ENCODE peak calls at places on chromosomes 12 and 14, in six cellular contexts. C is HFF-Myc, E is ovary, F is fibroblast of villous mesenchyme, U is WTC11, V is endothelial cell. R is an unnamed sample.

GRCh38 chr12:4911316-4911994 is 1.8 kb downstream of the KCNA1 start:
- DNase-seq in V (no peak), E (no peak), U (peak), F (no peak), C (no peak), R (no peak)

GRCh38 chr12:113136128-113136989 is 798 bp upstream of the RASAL1 start:
- DNase-seq in C (no peak), F (no peak), V (no peak), U (peak), E (no peak), R (no peak)

GRCh38 chr14:65206448-65207096 is 104.3 kb upstream of the MAX start:
- DNase-seq in C (no peak), E (no peak), F (peak), U (no peak), V (no peak), R (no peak)

GRCh38 chr14:75518625-75519024 is 3.6 kb upstream of the BATF start:
- DNase-seq in V (peak), E (no peak), C (no peak), U (peak), F (peak), R (no peak)

GRCh38 chr14:104597576-104597975 is 7.0 kb downstream of the TMEM179 start:
- DNase-seq in F (no peak), V (no peak), C (no peak), E (no peak), U (no peak), R (no peak)

GRCh38 chr12:12590961-12591360 is 20.7 kb upstream of the CREBL2 start:
- DNase-seq in E (no peak), V (no peak), C (no peak), F (no peak), U (no peak), R (no peak)

GRCh38 chr12:112185093-112185923 is 59.9 kb downstream of the TRAFD1 start:
- DNase-seq in E (no peak), F (no peak), C (no peak), V (no peak), U (no peak), R (no peak)

GRCh38 chr12:91958816-91959215 is 186.8 kb downstream of the BTG1 start:
- DNase-seq in V (no peak), F (peak), C (peak), E (no peak), U (no peak), R (no peak)

GRCh38 chr12:32131666-32132065 is 25.0 kb downstream of the BICD1 start:
- DNase-seq in C (no peak), F (no peak), E (no peak), U (no peak), V (no peak), R (no peak)

GRCh38 chr14:104746951-104747481 is 5.9 kb upstream of the SIVA1 start:
- DNase-seq in C (no peak), U (no peak), E (no peak), V (no peak), F (peak), R (no peak)

DNA sequence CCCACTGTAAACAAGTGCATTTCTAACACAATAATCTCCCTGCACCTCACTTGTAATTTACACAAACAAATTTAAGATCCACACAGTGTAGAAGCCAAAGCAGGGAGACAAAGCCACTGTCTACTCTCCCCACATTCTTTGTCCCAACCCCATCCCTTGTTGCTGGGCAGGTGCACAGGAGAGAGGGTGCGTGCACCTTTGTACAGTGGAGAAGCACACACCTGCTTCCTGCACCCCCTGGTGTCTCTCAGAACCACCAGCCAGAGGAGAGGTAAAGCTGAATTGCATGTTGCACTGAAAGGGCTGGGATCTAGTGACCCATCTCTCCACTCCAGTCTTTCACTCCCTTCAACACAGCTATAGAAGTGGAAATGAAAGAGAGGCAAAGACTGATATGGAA is 51.4 kb upstream of the IFNG-AS1 start:
- DNase-seq in F (no peak), C (no peak), V (no peak), U (no peak), E (no peak), R (no peak)
- TF ChIP-seq CTCF in F (no peak), C (no peak), V (no peak), U (no peak), E (no peak), R (no peak)

DNA sequence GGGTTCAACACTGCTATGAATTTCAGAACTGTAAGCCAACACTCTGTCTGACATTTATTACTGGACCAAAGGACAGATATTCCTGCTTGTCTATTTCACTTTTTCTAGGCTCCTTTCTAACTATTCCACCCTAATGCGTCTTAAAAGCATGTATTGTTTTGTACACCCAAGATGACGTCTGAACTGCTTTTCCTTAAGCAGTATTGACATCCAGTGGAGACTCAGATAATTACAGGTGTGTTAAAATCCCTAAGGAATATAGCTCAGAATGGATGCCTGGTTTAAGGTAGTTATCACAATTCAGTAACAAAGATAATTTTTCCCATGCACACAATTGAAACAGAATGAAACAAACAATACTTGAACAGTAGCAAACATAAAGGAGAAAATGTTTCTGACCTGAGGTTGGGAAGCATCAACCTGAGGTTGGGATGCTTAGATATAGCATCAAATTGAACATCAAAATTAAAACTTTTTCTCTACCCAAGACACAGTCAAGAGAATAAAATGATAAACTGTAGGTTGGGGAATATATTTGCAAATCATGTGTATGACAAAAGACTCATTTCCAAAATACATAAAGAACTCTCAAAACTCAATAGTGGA is 93.7 kb upstream of the PTPRR start:
- DNase-seq in E (no peak), F (peak), U (no peak), C (no peak), V (no peak), R (no peak)
- TF ChIP-seq CTCF in E (peak), F (peak), U (no peak), C (no peak), V (peak), R (peak)

DNA sequence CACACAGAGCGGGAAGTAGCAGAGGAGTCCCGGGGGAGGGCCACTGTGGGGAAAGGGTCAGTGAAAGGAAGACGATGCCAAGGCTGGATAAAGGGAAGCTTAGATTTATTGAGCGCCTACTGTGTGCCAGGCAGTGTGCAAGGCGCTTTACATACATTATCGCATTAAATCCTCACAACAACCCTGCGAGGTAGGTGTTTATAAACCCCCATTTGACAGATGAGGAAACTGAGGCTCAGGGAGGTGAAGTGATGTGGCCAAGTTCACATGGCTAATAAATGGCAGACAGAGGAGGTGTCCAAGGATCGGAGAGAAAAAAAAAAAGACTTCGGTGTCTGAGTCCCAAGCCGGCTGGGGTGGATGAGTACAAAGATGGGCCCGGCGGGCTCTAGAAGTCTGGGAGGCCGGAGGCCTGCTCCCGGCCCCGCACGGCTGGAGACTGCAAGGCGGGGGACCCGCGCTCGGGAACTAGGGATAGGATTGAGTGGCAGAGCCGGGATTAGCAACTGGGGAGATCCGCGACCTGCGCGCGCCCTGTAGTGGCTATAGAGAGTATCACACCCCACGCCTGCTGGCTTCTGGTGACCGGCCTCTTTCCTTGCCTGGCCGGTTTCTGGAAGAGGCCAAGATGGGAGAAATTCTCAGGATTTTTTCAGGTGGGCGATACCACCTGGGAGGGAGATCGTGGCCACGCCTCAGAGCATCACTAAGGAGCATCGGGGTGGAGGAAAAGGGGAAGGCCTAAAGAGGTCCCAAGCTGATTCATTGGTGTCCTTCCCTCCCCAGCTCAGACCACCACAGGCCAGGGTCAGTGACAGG is 3.9 kb downstream of the DDN start:
- DNase-seq in V (peak), E (peak), C (no peak), U (peak), F (peak), R (peak)
- TF ChIP-seq CTCF in V (peak), E (peak), C (peak), U (peak), F (peak), R (peak)

GRCh38 chr12:41433460-41433859 is 245.3 kb downstream of the PDZRN4 start:
- DNase-seq in F (no peak), V (no peak), U (no peak), E (no peak), C (no peak), R (no peak)
- TF ChIP-seq CTCF in F (no peak), V (no peak), U (no peak), E (no peak), C (no peak), R (no peak)

GRCh38 chr12:71607494-71608330 is 55.9 kb downstream of the ZFC3H1 start:
- DNase-seq in F (no peak), U (no peak), E (no peak), C (no peak), V (no peak), R (no peak)

GRCh38 chr12:71599213-71599612 is 64.4 kb downstream of the ZFC3H1 start:
- DNase-seq in U (no peak), F (no peak), V (no peak), E (no peak), C (no peak), R (no peak)

GRCh38 chr12:71605034-71605433 is 58.6 kb downstream of the ZFC3H1 start:
- DNase-seq in C (no peak), V (no peak), U (no peak), E (no peak), F (no peak), R (no peak)

DNA sequence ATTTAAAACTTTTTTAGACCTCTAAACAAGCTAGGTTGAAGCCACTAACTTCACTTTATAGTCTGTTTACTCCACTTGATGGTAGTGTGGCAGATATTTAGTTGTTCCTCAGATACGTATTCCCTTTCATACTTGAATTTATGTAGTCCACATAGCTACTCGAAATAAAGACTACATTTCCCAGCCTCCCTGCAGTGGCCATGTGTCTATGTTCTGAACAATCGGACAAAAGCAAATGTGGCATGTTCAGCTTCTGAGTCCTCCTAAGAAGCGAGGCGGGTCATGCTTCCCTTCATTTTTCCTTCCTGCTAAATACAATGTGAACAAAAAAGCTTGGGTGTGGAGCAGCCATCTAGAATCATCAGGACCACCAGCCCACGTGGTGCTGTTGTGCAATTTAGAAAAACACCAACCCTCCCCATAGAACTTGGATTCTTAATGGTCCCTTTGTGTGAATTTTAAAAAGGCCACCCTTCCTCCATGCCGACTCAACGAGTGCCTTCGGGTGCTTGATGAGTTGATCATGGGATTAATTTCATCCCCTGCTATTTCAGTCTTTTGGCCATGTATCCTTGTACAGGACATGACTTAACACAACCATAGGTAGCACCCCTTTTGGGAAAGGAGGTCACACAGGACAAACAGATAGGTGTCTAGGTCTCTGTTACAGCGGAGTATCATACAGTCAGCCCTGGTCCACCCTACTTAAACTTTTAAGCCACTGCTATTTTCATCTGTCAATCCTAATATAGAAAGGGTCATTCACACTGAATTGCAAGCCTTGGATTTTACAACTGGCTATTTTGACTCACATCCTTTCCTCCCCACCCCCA is 60.7 kb downstream of the ZFC3H1 start:
- DNase-seq in C (no peak), E (no peak), U (no peak), F (no peak), V (no peak), R (no peak)
- TF ChIP-seq CTCF in C (no peak), E (no peak), U (no peak), F (no peak), V (no peak), R (no peak)

DNA sequence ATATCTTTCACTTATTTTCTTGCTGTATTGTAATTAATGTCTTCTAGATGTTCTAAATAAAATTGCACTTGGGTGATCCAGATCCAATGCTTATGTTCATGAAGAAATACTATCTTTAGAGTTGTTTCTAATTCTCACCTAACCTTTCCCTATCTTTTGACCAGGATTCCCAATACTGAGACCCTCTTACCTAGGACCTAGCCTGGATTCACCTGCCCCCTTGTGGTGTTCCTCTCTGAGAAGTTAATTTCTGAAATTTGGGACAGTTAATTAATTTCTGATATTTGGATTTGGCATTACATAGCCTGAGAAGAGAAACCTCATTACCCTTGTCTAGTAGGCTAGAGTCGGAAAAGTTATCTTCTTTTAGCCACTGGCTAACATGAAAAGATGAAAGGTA is 29.5 kb downstream of the FOXA1 start:
- DNase-seq in V (no peak), E (no peak), C (no peak), U (peak), F (no peak), R (no peak)
- TF ChIP-seq CTCF in V (peak), E (no peak), C (peak), U (peak), F (peak), R (no peak)

GRCh38 chr14:64045091-64045490 is 192.3 kb downstream of the SYNE2 start:
- DNase-seq in E (no peak), F (no peak), U (no peak), V (no peak), C (no peak), R (no peak)

GRCh38 chr14:64038857-64039542 is 186.2 kb downstream of the SYNE2 start:
- DNase-seq in F (no peak), V (no peak), U (no peak), E (no peak), C (no peak), R (no peak)

GRCh38 chr14:64035143-64035542 is 182.3 kb downstream of the SYNE2 start:
- DNase-seq in V (no peak), E (no peak), C (no peak), U (no peak), F (peak), R (no peak)

DNA sequence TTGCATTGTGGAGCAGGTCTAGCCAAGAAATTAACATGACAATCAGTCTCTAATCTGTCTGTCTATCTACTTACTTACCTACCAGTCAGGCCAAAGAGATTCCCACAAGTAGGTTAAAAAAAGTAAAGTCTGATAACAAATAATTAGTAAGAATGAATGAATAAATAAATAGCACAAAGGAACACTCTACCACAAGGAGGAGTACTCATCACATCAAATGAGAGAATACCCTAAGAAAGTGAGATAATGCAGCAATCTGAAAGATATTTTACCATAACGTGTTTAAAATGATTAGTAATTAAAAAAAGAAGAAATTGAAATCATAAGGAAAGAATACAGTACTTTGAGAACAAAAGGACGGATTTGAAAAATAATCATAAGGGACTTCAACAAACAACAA is 187.2 kb downstream of the SYNE2 start:
- DNase-seq in U (no peak), F (peak), V (no peak), C (no peak), E (no peak), R (no peak)
- TF ChIP-seq CTCF in U (no peak), F (peak), V (no peak), C (peak), E (peak), R (no peak)

GRCh38 chr14:99133563-99134332 is 138.2 kb downstream of the BCL11B start:
- DNase-seq in E (no peak), C (no peak), U (no peak), V (peak), F (no peak), R (no peak)
- TF ChIP-seq CTCF in E (no peak), C (no peak), U (no peak), V (no peak), F (no peak), R (no peak)

DNA sequence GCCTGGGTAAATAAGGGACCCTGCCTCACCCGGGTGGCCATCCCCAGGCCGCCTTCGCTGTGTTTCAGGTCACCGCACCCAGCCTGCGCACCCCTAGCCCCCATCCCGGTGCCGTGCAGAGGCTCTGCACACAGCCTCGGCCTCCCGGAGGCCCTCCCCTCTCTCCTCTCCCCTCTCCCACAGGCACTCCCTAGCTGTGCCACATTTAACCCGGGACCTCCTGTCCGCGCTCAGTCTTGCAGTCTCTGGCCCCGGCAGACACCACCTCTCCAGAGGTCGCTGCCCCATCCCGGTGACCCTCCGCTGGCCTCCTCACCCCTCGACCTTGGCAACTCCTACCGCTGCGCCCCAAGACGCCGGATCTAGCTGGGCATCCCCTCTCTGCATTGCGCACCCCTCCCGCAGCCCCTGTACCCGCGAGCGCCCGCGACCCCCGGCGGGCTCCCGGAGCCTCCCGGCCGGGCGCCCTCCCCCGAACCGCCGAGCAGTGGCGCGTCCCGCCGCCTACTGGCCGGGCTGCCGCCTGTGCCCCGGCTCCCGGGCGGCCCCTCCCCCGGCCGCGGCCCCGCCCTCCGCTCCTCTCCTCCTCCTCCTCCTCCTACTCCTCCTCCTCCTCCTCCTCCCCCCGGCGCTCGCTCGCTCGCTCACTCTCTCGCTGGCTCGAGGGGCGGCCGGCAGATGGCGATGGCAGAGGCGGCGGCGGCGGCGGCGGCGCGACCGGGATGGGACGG is 120.7 kb downstream of the AACS start:
- DNase-seq in U (peak), E (peak), V (peak), F (peak), C (no peak), R (peak)
- TF ChIP-seq CTCF in U (no peak), E (no peak), V (peak), F (peak), C (peak), R (no peak)

R was measured in nephron progenitor cell.